ENCODE peak calls at places on chromosomes 2 and 18, in seven cellular contexts. One of them, this sample, is unnamed.

GRCh38 chr2:24972315-24972958 is 682 bp upstream of the DNAJC27 start:
- DNase-seq in mucosa of gallbladder: peak
- DNase-seq in nephron progenitor cell: peak
- DNase-seq in gastrocnemius medialis: no peak
- DNase-seq in skeletal muscle cell: no peak
- DNase-seq in NCI-H2081: peak
- DNase-seq in T-helper 9 cell: peak
- DNase-seq in this sample: peak

GRCh38 chr2:109125595-109126500 is 3.2 kb upstream of the SH3RF3 start:
- DNase-seq in mucosa of gallbladder: no peak
- DNase-seq in nephron progenitor cell: no peak
- DNase-seq in gastrocnemius medialis: no peak
- DNase-seq in skeletal muscle cell: peak
- DNase-seq in NCI-H2081: no peak
- DNase-seq in T-helper 9 cell: no peak
- DNase-seq in this sample: peak

GRCh38 chr2:36369163-36369562 is 13.6 kb downstream of the CRIM1 start:
- DNase-seq in mucosa of gallbladder: no peak
- DNase-seq in nephron progenitor cell: no peak
- DNase-seq in gastrocnemius medialis: no peak
- DNase-seq in skeletal muscle cell: no peak
- DNase-seq in NCI-H2081: no peak
- DNase-seq in T-helper 9 cell: no peak
- DNase-seq in this sample: no peak

GRCh38 chr2:112754562-112754961 is 9.8 kb downstream of the CKAP2L start:
- DNase-seq in mucosa of gallbladder: no peak
- DNase-seq in nephron progenitor cell: no peak
- DNase-seq in gastrocnemius medialis: no peak
- DNase-seq in skeletal muscle cell: no peak
- DNase-seq in NCI-H2081: no peak
- DNase-seq in T-helper 9 cell: no peak
- DNase-seq in this sample: no peak

GRCh38 chr18:77151791-77152517 is 19.4 kb upstream of the MBP start:
- DNase-seq in mucosa of gallbladder: no peak
- DNase-seq in nephron progenitor cell: no peak
- DNase-seq in gastrocnemius medialis: no peak
- DNase-seq in skeletal muscle cell: no peak
- DNase-seq in NCI-H2081: no peak
- DNase-seq in T-helper 9 cell: no peak
- DNase-seq in this sample: no peak

GRCh38 chr2:174748948-174749347 is 15.3 kb downstream of the CHRNA1 start:
- DNase-seq in mucosa of gallbladder: peak
- DNase-seq in nephron progenitor cell: peak
- DNase-seq in gastrocnemius medialis: no peak
- DNase-seq in skeletal muscle cell: no peak
- DNase-seq in NCI-H2081: peak
- DNase-seq in T-helper 9 cell: peak
- DNase-seq in this sample: peak

GRCh38 chr2:170715062-170715931 is at the start of gene SP5:
- DNase-seq in mucosa of gallbladder: peak
- DNase-seq in nephron progenitor cell: peak
- DNase-seq in gastrocnemius medialis: no peak
- DNase-seq in skeletal muscle cell: no peak
- DNase-seq in NCI-H2081: peak
- DNase-seq in T-helper 9 cell: no peak
- DNase-seq in this sample: peak

GRCh38 chr18:35688757-35689156 is 107.2 kb downstream of the GALNT1 start:
- DNase-seq in mucosa of gallbladder: no peak
- DNase-seq in nephron progenitor cell: no peak
- DNase-seq in gastrocnemius medialis: no peak
- DNase-seq in skeletal muscle cell: no peak
- DNase-seq in NCI-H2081: no peak
- DNase-seq in T-helper 9 cell: no peak
- DNase-seq in this sample: no peak

GRCh38 chr18:8998481-8999217 is 103.8 kb upstream of the NDUFV2 start:
- DNase-seq in mucosa of gallbladder: no peak
- DNase-seq in nephron progenitor cell: no peak
- DNase-seq in gastrocnemius medialis: no peak
- DNase-seq in skeletal muscle cell: peak
- DNase-seq in NCI-H2081: no peak
- DNase-seq in T-helper 9 cell: no peak
- DNase-seq in this sample: no peak

GRCh38 chr2:134312482-134312881 is 58.6 kb downstream of the MGAT5 start:
- DNase-seq in mucosa of gallbladder: no peak
- DNase-seq in nephron progenitor cell: no peak
- DNase-seq in gastrocnemius medialis: no peak
- DNase-seq in skeletal muscle cell: no peak
- DNase-seq in NCI-H2081: no peak
- DNase-seq in T-helper 9 cell: no peak
- DNase-seq in this sample: no peak

GRCh38 chr2:47269316-47270232 is 114.5 kb upstream of the STPG4 start:
- DNase-seq in mucosa of gallbladder: peak
- DNase-seq in nephron progenitor cell: no peak
- DNase-seq in gastrocnemius medialis: peak
- DNase-seq in skeletal muscle cell: peak
- DNase-seq in NCI-H2081: no peak
- DNase-seq in T-helper 9 cell: no peak
- DNase-seq in this sample: peak

GRCh38 chr18:2526320-2526719 is 45.0 kb downstream of the METTL4 start:
- DNase-seq in mucosa of gallbladder: no peak
- DNase-seq in nephron progenitor cell: no peak
- DNase-seq in gastrocnemius medialis: no peak
- DNase-seq in skeletal muscle cell: no peak
- DNase-seq in NCI-H2081: no peak
- DNase-seq in T-helper 9 cell: no peak
- DNase-seq in this sample: no peak

GRCh38 chr2:222257645-222258044 is 41.2 kb downstream of the PAX3 start:
- DNase-seq in mucosa of gallbladder: no peak
- DNase-seq in nephron progenitor cell: peak
- DNase-seq in gastrocnemius medialis: no peak
- DNase-seq in skeletal muscle cell: no peak
- DNase-seq in NCI-H2081: no peak
- DNase-seq in T-helper 9 cell: no peak
- DNase-seq in this sample: no peak

GRCh38 chr18:3246636-3247242 is 862 bp upstream of the MYL12A start:
- DNase-seq in mucosa of gallbladder: peak
- DNase-seq in nephron progenitor cell: no peak
- DNase-seq in gastrocnemius medialis: peak
- DNase-seq in skeletal muscle cell: no peak
- DNase-seq in NCI-H2081: no peak
- DNase-seq in T-helper 9 cell: no peak
- DNase-seq in this sample: no peak

GRCh38 chr2:171574149-171574795 is 52.0 kb downstream of the CYBRD1 start:
- DNase-seq in mucosa of gallbladder: peak
- DNase-seq in nephron progenitor cell: peak
- DNase-seq in gastrocnemius medialis: peak
- DNase-seq in skeletal muscle cell: peak
- DNase-seq in NCI-H2081: peak
- DNase-seq in T-helper 9 cell: peak
- DNase-seq in this sample: peak

GRCh38 chr2:224611938-224612337 is 26.8 kb upstream of the CUL3 start:
- DNase-seq in mucosa of gallbladder: no peak
- DNase-seq in nephron progenitor cell: no peak
- DNase-seq in gastrocnemius medialis: no peak
- DNase-seq in skeletal muscle cell: no peak
- DNase-seq in NCI-H2081: no peak
- DNase-seq in T-helper 9 cell: no peak
- DNase-seq in this sample: no peak

GRCh38 chr18:56112984-56113383 is 525.0 kb upstream of the TCF4 start:
- DNase-seq in mucosa of gallbladder: no peak
- DNase-seq in nephron progenitor cell: no peak
- DNase-seq in gastrocnemius medialis: no peak
- DNase-seq in skeletal muscle cell: no peak
- DNase-seq in NCI-H2081: no peak
- DNase-seq in T-helper 9 cell: no peak
- DNase-seq in this sample: no peak

GRCh38 chr18:1078301-1078700 is 173.6 kb downstream of the ADCYAP1 start:
- DNase-seq in mucosa of gallbladder: no peak
- DNase-seq in nephron progenitor cell: no peak
- DNase-seq in gastrocnemius medialis: no peak
- DNase-seq in skeletal muscle cell: no peak
- DNase-seq in NCI-H2081: no peak
- DNase-seq in T-helper 9 cell: no peak
- DNase-seq in this sample: no peak

GRCh38 chr2:18219676-18220075 is 340.8 kb downstream of the RDH14 start:
- DNase-seq in mucosa of gallbladder: no peak
- DNase-seq in nephron progenitor cell: no peak
- DNase-seq in gastrocnemius medialis: no peak
- DNase-seq in skeletal muscle cell: no peak
- DNase-seq in NCI-H2081: no peak
- DNase-seq in T-helper 9 cell: no peak
- DNase-seq in this sample: no peak

GRCh38 chr2:239290618-239291504 is 110.0 kb downstream of the HDAC4 start:
- DNase-seq in mucosa of gallbladder: no peak
- DNase-seq in nephron progenitor cell: no peak
- DNase-seq in gastrocnemius medialis: peak
- DNase-seq in skeletal muscle cell: no peak
- DNase-seq in NCI-H2081: peak
- DNase-seq in T-helper 9 cell: no peak
- DNase-seq in this sample: no peak